ENCODE peak calls at places on chromosomes 12 and 14, in six cellular contexts. O is adrenal gland, L is suprapubic skin, C is esophagus squamous epithelium, S is GM23338, P is small intestine. K is an unnamed sample. For H3K4me1, the result is how much of the 10 kb centered on the place peaks cover.

GRCh38 chr12:88472248-88472647 is 108.0 kb downstream of the KITLG start:
- DNase-seq in O (no peak), L (no peak), C (no peak), S (no peak), P (no peak), K (no peak)

GRCh38 chr12:132789099-132789471 is 27.5 kb upstream of the ANKLE2 start:
- DNase-seq in O (no peak), L (no peak), C (no peak), S (no peak), P (no peak), K (no peak)

GRCh38 chr14:62436256-62436655 is 609.0 kb downstream of the KCNH5 start:
- DNase-seq in O (no peak), L (no peak), C (no peak), S (no peak), P (peak), K (no peak)

GRCh38 chr12:75378354-75378753 is 12.5 kb upstream of the GLIPR1L2 start:
- DNase-seq in O (peak), L (no peak), C (no peak), S (no peak), P (no peak), K (no peak)

GRCh38 chr12:50017047-50017446 is 8.2 kb downstream of the RACGAP1 start:
- DNase-seq in O (peak), L (no peak), C (no peak), S (no peak), P (peak), K (no peak)

GRCh38 chr12:51195841-51196240 is 22.0 kb downstream of the POU6F1 start:
- DNase-seq in O (no peak), L (no peak), C (no peak), S (no peak), P (no peak), K (no peak)

GRCh38 chr12:107537464-107538119 is 148.0 kb upstream of the PWP1 start:
- DNase-seq in O (no peak), L (no peak), C (no peak), S (no peak), P (no peak), K (no peak)

GRCh38 chr14:106879241-106879640 is 1352.9 kb downstream of the TMEM121 start:
- DNase-seq in O (peak), L (no peak), C (no peak), S (peak), P (peak), K (peak)

GRCh38 chr14:104199266-104199665 is 60.9 kb downstream of the KIF26A start:
- DNase-seq in O (no peak), L (no peak), C (no peak), S (no peak), P (no peak), K (peak)

GRCh38 chr14:21087294-21088091 is 11.0 kb downstream of the ZNF219 start:
- DNase-seq in O (peak), L (no peak), C (no peak), S (peak), P (peak), K (peak)

GRCh38 chr12:105855691-105856405 is 282.9 kb downstream of the NUAK1 start:
- DNase-seq in O (peak), L (no peak), C (no peak), S (no peak), P (no peak), K (no peak)

DNA sequence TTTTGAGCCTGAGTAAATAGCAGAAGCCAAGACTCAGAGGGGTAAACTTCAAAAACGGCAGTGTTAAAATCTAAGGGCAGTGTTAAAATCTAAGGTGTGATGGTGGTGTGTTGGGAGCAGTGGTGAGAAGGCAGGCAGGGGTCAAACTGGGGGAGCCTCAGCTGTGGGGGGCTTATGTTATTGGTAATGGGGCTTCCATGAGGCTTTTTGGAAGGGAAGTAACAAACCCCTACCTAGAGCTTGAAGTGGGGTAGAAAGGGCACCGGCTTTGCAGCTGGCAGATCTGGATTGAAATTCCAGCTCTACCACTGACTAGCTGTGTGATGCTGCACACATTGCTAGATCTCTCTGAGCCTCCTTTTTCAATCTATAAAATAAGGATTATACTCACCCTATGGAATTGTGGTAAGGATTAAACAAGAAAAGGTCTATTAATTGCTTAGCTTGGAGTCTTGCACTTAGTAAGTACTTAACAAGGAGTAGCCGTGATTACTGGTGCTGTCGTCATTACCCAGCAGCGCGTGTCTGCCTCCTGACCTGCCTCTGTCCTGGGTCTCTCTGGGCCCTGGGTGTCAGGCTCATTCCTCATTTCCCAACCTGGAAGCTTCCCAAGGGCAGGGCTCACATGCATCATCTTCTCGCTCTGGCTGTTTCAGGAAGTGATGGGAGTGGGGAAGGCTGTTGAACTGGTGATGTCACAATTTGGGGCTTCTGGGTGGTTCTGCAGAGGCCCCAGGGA is 18.5 kb upstream of the KRT80 start:
- DNase-seq in O (peak), L (no peak), C (no peak), S (no peak), P (no peak), K (no peak)
- H3K4me1 ChIP-seq in O (under half), L (half or more), C (half or more), S (under half), P (under half), K (under half)

GRCh38 chr12:54026640-54027441 is 1.4 kb upstream of the HOXC6 start:
- DNase-seq in O (no peak), L (no peak), C (no peak), S (no peak), P (no peak), K (no peak)

GRCh38 chr12:54024581-54024980 is 3.7 kb upstream of the HOXC6 start:
- DNase-seq in O (no peak), L (no peak), C (no peak), S (no peak), P (no peak), K (no peak)

GRCh38 chr12:54024127-54024526 is 4.1 kb upstream of the HOXC6 start:
- DNase-seq in O (no peak), L (no peak), C (no peak), S (peak), P (no peak), K (no peak)

GRCh38 chr12:54027442-54027786 is 826 bp upstream of the HOXC6 start:
- DNase-seq in O (no peak), L (no peak), C (no peak), S (no peak), P (no peak), K (no peak)

DNA sequence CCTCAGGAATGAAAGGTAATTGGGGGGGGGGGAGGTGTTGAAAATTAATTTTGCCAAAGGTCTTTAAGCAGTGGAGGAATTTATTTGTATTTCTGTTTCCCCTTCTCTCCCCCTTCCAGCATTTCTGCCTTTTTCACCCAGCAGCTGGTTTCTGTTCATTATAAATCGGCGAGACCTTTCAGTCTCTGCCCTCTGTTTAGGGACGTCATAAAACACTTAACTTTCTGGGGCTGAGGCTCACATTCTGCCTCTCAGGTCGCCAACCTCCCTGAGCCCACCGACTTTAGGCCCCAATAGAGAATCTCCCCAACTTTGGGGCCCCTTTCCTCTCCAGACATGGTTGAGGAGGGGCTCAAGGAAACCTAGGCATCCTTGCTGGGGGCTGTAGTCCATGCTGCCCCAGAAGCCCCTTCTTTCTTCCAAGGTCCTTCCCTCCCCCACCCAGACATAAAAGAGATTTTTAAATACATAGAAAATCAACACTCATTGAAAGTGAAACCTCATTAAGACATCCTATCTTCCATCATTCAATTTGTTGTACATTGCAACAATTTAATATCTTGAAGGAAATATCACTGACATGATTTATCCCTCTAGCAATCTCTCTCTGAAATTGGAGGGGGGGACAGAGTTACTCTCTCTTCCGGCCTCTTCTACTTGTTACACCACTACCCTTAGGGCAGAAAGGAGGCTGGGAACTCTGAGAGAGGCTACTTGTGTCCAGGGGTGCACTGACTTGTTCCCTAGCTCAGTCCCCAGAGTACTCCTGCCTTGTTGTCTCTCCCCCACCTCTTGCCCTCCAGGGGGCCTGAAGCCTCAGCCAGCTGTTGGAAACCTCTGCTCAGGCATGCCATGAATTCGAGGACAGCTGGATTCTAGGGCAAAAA is 2.5 kb upstream of the HOXC6 start:
- DNase-seq in O (no peak), L (no peak), C (no peak), S (peak), P (no peak), K (no peak)
- H3K4me3 ChIP-seq in O (no peak), L (peak), C (no peak), S (no peak), P (no peak), K (no peak)

GRCh38 chr14:101360045-101360931 is 201.0 kb upstream of the DIO3 start:
- DNase-seq in O (peak), L (no peak), C (no peak), S (no peak), P (no peak), K (peak)
- H3K27ac ChIP-seq in O (peak), L (peak), C (peak), S (no peak), P (peak), K (no peak)

GRCh38 chr14:37326434-37326833 is 128.7 kb downstream of the MIPOL1 start:
- DNase-seq in O (no peak), L (no peak), C (no peak), S (no peak), P (no peak), K (no peak)

GRCh38 chr14:37329189-37330001 is 131.7 kb downstream of the MIPOL1 start:
- DNase-seq in O (no peak), L (no peak), C (no peak), S (no peak), P (peak), K (no peak)

GRCh38 chr14:37328673-37329072 is 130.9 kb downstream of the MIPOL1 start:
- DNase-seq in O (no peak), L (no peak), C (no peak), S (no peak), P (no peak), K (no peak)

GRCh38 chr14:37320106-37320505 is 122.4 kb downstream of the MIPOL1 start:
- DNase-seq in O (no peak), L (no peak), C (no peak), S (no peak), P (no peak), K (no peak)

DNA sequence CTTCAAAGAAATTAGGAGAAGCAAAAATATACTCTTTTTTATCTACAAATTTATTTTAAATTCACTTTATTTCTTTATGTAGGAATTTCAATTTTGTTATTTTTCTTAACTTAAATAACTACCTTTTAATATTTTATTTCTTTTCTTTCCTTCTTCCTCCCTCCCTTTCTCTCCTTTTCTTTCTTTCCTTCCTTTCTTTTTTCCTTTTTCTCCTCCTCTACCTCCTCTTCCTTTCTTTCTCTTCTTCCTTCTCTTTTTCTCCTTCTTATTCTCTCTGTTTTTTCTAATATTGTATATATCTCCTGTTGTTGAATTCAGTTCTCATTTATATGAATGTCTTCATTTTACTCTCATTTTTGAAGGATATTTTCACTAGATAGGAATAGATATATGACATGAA is 127.6 kb downstream of the MIPOL1 start:
- DNase-seq in O (no peak), L (no peak), C (no peak), S (no peak), P (no peak), K (no peak)
- H3K4me1 ChIP-seq in O (under half), L (under half), C (under half), S (under half), P (under half), K (under half)